ENCODE peak calls at places on chromosomes 4 and X, in six cellular contexts. Q is GM12878, T is suprapubic skin, U is sigmoid colon, P is ovary, H is stomach. K is an unnamed sample. For H3K27me3, the result is how much of the 10 kb centered on the place peaks cover.

GRCh38 chr4:173498771-173499170 is 31.3 kb downstream of the HAND2 start:
- DNase-seq in T (no peak), U (no peak), H (no peak), P (no peak), Q (no peak), K (no peak)

GRCh38 chr4:61540944-61541343 is 340.8 kb downstream of the ADGRL3 start:
- DNase-seq in H (peak), P (no peak), T (no peak), U (no peak), Q (no peak), K (no peak)

GRCh38 chr4:185379326-185380295 is 16.1 kb downstream of the LRP2BP start:
- DNase-seq in Q (no peak), U (no peak), H (no peak), P (no peak), T (no peak), K (no peak)

GRCh38 chr4:1264942-1265341 is 16.0 kb upstream of the CTBP1 start:
- DNase-seq in U (no peak), H (no peak), P (no peak), T (no peak), Q (no peak), K (no peak)

GRCh38 chrX:2424317-2424716 is 76.5 kb downstream of the DHRSX start:
- DNase-seq in P (no peak), Q (no peak), U (no peak), H (no peak), T (no peak), K (no peak)

GRCh38 chr4:163173713-163174112 is 7.0 kb upstream of the NAF1 start:
- DNase-seq in U (no peak), H (no peak), Q (no peak), P (no peak), T (no peak), K (no peak)

GRCh38 chr4:7867701-7868429 is 71.8 kb downstream of the AFAP1 start:
- DNase-seq in P (no peak), T (no peak), U (peak), Q (no peak), H (no peak), K (no peak)

GRCh38 chr4:36244257-36245084 is at the start of gene ARAP2:
- DNase-seq in Q (no peak), T (peak), P (peak), U (peak), H (peak), K (peak)

DNA sequence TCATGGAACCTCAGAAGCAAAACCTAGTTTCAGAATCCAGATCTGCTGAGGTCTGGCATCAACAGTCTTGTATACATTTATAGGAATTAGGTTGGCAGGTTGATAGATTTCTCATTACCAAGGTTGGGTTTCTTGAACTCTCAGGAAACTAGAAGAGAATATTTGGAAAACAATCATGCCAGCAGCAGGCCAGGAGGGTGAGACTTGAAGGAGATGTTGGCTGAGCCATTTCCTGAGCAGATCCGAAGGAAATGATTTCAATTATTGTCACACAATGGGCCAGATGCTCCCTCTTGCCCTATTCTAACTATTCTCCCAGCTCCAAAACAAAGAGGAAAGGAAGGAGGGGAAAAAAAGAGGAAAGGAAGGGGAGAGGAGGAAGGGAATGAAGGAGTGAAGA is 45.2 kb downstream of the SHROOM4 start:
- DNase-seq in Q (no peak), U (no peak), P (no peak), H (no peak), T (no peak), K (no peak)
- H3K27me3 ChIP-seq in Q (under half), U (under half), P (under half), H (under half), T (under half), K (under half)

GRCh38 chrX:149497054-149497453 is 8.1 kb downstream of the IDS start:
- DNase-seq in Q (no peak), H (no peak), U (no peak), T (no peak), P (no peak), K (no peak)

GRCh38 chrX:149494844-149495565 is 10.1 kb downstream of the IDS start:
- DNase-seq in Q (no peak), U (no peak), H (no peak), P (no peak), T (no peak), K (no peak)

GRCh38 chrX:149493567-149494562 is 11.2 kb downstream of the IDS start:
- DNase-seq in H (no peak), Q (no peak), T (no peak), P (no peak), U (no peak), K (no peak)

GRCh38 chrX:149497626-149498025 is 7.5 kb downstream of the IDS start:
- DNase-seq in Q (no peak), T (no peak), H (no peak), U (no peak), P (no peak), K (no peak)

DNA sequence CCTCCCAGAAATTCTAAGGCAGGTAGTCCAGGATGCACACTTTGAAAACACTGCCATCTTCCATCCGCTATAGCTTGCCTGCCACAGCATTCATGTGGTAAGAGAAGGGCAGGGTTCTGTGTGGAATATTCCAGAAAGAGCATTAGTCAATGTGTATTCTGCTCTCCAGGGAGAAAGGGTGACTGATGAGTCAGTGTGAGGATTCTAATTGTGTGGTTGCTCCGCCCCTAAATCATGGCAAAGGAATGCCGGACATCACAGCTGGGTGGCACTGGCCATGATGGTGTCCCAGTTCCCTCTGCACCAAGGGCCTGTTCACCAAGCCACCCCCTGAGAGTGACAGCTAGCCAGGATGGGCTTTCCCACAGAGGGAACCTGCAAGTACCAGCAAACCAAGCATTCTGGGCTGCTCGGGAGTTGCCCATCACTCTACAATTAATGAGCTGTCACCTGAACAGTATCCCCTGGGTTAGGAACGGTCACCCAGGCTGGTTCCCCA is 9.5 kb downstream of the IDS start:
- DNase-seq in H (no peak), P (no peak), T (no peak), Q (no peak), U (no peak), K (no peak)
- TF ChIP-seq EP300 in H (no peak), P (no peak), T (no peak), Q (no peak), U (no peak), K (no peak)

DNA sequence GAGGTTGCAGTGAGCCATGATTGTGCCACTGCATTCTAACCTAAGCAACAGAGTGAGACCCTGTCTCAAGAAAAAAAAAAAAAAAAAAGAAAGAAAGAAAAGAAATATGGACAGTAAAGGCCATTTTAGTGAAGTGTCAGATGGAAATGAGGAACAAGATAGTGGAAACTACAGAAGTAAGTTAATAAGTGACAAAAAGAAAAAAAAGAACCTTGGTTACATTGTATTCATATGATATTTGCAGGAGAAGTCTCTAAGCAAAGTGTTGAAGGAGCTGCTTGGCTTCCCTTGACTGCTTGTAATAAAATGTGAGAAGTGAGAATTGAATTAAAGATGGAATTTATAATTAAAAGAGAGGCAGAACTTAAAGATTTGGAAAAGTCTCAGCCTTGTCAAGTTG is 73.2 kb downstream of the HOPX start:
- DNase-seq in P (no peak), Q (no peak), T (no peak), H (no peak), U (no peak), K (no peak)
- H3K27me3 ChIP-seq in P (under half), Q (under half), T (under half), H (under half), U (under half), K (under half)

DNA sequence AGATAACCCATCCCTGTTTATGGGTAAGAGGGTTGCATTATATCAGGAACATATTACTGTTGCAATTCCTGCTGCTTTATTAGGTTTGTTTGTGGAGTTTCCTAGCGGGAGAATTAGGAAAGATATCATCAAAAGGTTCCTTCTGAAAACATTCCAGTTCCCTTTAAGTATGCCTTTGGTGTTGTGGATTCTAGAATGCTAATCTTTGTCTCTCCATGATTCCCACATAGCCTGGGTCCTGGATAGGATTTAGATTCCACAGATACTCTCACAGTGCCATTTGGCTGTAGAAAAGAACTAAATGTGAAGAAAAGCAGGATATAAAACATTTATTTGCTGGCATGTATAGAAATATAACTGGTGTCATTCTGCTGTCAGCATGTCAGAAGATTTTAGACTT is 338.7 kb downstream of the PCDH18 start:
- DNase-seq in Q (no peak), H (no peak), P (no peak), T (no peak), U (no peak), K (no peak)
- TF ChIP-seq EP300 in Q (no peak), H (no peak), P (no peak), T (no peak), U (no peak), K (no peak)

DNA sequence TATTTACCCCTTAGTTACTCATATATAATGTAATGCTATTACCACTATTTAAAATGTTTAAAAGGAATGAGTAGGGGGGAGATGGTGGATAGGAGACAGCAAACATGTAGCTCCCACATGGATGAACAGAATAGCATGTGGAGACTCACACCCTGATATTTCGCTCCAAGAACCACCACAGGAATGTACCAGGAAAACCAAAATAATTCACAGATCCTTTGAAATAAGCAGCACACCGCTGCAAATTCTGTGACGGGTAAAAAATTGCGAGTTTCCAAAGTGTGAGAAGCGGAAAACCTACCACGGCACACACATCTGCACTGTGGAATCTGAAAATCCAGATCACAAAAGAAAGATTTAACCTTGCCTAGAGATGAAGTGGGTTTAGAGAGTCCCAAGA is 428.2 kb downstream of the TLL1 start:
- DNase-seq in P (no peak), Q (no peak), U (no peak), T (no peak), H (no peak), K (no peak)
- H3K27me3 ChIP-seq in P (under half), Q (under half), U (under half), T (under half), H (under half), K (under half)

GRCh38 chr4:168560835-168561210 is 64.0 kb downstream of the PALLD start:
- DNase-seq in U (no peak), T (no peak), Q (no peak), H (no peak), P (no peak), K (no peak)

GRCh38 chr4:168564024-168564423 is 67.2 kb downstream of the PALLD start:
- DNase-seq in P (no peak), T (no peak), U (no peak), H (no peak), Q (no peak), K (no peak)

GRCh38 chr4:168560184-168560834 is 63.5 kb downstream of the PALLD start:
- DNase-seq in H (peak), P (no peak), Q (no peak), U (no peak), T (no peak), K (no peak)

GRCh38 chr4:168558587-168558986 is 61.7 kb downstream of the PALLD start:
- DNase-seq in H (no peak), P (no peak), U (no peak), T (no peak), Q (no peak), K (no peak)

DNA sequence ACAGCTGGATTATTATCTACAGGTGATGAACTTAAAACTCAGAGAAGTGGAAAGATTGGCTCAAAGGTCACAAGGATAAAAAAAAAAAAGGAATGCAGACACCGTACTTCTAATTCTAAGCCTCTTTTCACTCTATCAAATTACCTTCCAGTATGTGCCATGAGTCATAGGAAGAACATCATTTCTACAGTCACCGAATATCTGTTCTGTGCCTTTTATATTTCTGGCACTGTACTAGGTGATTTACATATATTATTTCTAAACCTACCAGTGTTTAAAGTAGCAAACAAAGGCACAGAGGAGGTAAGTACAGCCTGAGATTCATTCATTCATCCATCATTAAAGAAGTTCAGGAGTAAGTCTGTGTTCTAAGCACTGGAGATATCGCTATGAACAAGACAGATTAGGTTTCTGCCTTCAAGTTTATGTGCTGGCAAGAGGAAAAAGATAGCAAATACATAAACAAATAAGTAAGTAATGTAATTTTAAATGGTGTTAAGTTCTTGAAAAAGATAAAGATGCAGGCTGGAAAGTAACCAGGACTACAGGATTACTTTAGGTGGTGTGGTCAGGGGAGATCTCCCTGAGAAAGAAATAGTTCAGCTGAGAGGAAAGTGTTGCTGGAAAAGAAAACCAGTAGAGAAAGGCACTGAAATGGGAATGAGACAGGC is 65.3 kb downstream of the PALLD start:
- DNase-seq in T (no peak), U (no peak), H (no peak), Q (no peak), P (no peak), K (no peak)
- TF ChIP-seq EP300 in T (no peak), U (no peak), H (no peak), Q (no peak), P (no peak), K (peak)

GRCh38 chrX:5724123-5724522 is 504.5 kb downstream of the NLGN4X start:
- DNase-seq in T (no peak), H (no peak), U (no peak), Q (no peak), P (no peak), K (no peak)
- H3K27me3 ChIP-seq in T (under half), H (under half), U (under half), Q (under half), P (under half), K (under half)

K was measured in SK-N-SH.